ENCODE peak calls at places on chromosomes 3 and 15, in eight cellular contexts. U is HEK293T; F is NT2/D1; J is AG04450; R is T-helper 9 cell; W is activated T-cell treated with anti-CD3 and anti-CD28 coated beads, Interleukin-2, amount 50 U/mL, for 72 hours; T is chondrocyte; X is endothelial cell. N is an unnamed sample.

GRCh38 chr15:75049392-75049791 is 26.0 kb downstream of the PPCDC start:
- DNase-seq in U (no peak), F (no peak), J (no peak), R (no peak), W (no peak), T (peak), X (no peak), N (no peak)

GRCh38 chr3:115783938-115784738 is 160.8 kb downstream of the GAP43 start:
- DNase-seq in U (peak), F (peak), J (peak), R (peak), W (peak), T (peak), X (peak), N (peak)

GRCh38 chr3:141452045-141452444 is 34.8 kb upstream of the RASA2 start:
- DNase-seq in U (no peak), F (peak), J (no peak), R (no peak), W (peak), T (no peak), X (peak), N (no peak)

GRCh38 chr15:100468265-100468664 is 60.5 kb downstream of the CERS3 start:
- DNase-seq in U (no peak), F (no peak), J (no peak), R (no peak), W (no peak), T (no peak), X (no peak), N (no peak)

GRCh38 chr3:30548605-30549004 is 57.8 kb upstream of the TGFBR2 start:
- DNase-seq in U (peak), F (no peak), J (no peak), R (no peak), W (peak), T (peak), X (peak), N (no peak)

GRCh38 chr3:9718118-9718517 is 13.4 kb upstream of the BRPF1 start:
- DNase-seq in U (no peak), F (no peak), J (no peak), R (no peak), W (no peak), T (no peak), X (no peak), N (no peak)

GRCh38 chr3:69791111-69791510 is 51.8 kb downstream of the MITF start:
- DNase-seq in U (no peak), F (no peak), J (no peak), R (no peak), W (no peak), T (no peak), X (no peak), N (no peak)

GRCh38 chr3:19399356-19399755 is 251.0 kb downstream of the KCNH8 start:
- DNase-seq in U (no peak), F (no peak), J (no peak), R (no peak), W (no peak), T (no peak), X (no peak), N (no peak)

GRCh38 chr15:74200871-74201419 is 1.6 kb downstream of the STRA6 start:
- DNase-seq in U (no peak), F (no peak), J (no peak), R (no peak), W (no peak), T (no peak), X (no peak), N (no peak)

GRCh38 chr3:20511863-20512262 is 325.9 kb upstream of the SGO1 start:
- DNase-seq in U (peak), F (peak), J (peak), R (no peak), W (no peak), T (no peak), X (peak), N (peak)

GRCh38 chr15:35624881-35625280 is 78.9 kb upstream of the DPH6 start:
- DNase-seq in U (no peak), F (no peak), J (peak), R (no peak), W (no peak), T (no peak), X (no peak), N (no peak)

GRCh38 chr3:42224658-42225421 is 41.1 kb downstream of the CCK start:
- DNase-seq in U (no peak), F (no peak), J (no peak), R (no peak), W (no peak), T (no peak), X (no peak), N (no peak)

GRCh38 chr3:45034612-45035252 is 8.6 kb downstream of the CLEC3B start:
- DNase-seq in U (no peak), F (no peak), J (no peak), R (no peak), W (peak), T (no peak), X (no peak), N (no peak)

GRCh38 chr15:92034227-92034626 is 180.7 kb downstream of the SLCO3A1 start:
- DNase-seq in U (no peak), F (no peak), J (no peak), R (no peak), W (no peak), T (no peak), X (no peak), N (no peak)

GRCh38 chr3:59161048-59161447 is 111.2 kb upstream of the CFAP20DC start:
- DNase-seq in U (no peak), F (no peak), J (no peak), R (no peak), W (no peak), T (no peak), X (no peak), N (no peak)

GRCh38 chr15:99613887-99614642 is 48.3 kb downstream of the MEF2A start:
- DNase-seq in U (no peak), F (no peak), J (no peak), R (no peak), W (no peak), T (no peak), X (no peak), N (no peak)

GRCh38 chr3:106611841-106612240 is 743.0 kb upstream of the CBLB start:
- DNase-seq in U (no peak), F (no peak), J (no peak), R (no peak), W (no peak), T (no peak), X (no peak), N (no peak)